ENCODE peak calls at places on chromosomes 16 and 17, in five cellular contexts. U is mammary epithelial cell, T is K562, F is aorta, V is PC-3. I is an unnamed sample. For H3K9me3, the result is how much of the 10 kb centered on the place peaks cover.

GRCh38 chr17:54992797-54993639 is 24.5 kb downstream of the STXBP4 start:
- DNase-seq in U (peak), F (no peak), T (peak), V (peak), I (peak)

GRCh38 chr17:41633498-41634197 is 9.3 kb upstream of the KRT17 start:
- DNase-seq in F (no peak), V (no peak), T (no peak), U (no peak), I (peak)

GRCh38 chr16:24635900-24636610 is 93.4 kb upstream of the TNRC6A start:
- DNase-seq in U (peak), V (peak), F (peak), T (no peak), I (peak)

GRCh38 chr17:7479389-7480192 is at the start of gene ZBTB4:
- DNase-seq in T (peak), V (peak), F (peak), U (no peak), I (peak)

GRCh38 chr16:86732621-86733297 is 154.4 kb downstream of the FOXL1 start:
- DNase-seq in V (no peak), T (no peak), F (no peak), U (no peak), I (peak)

GRCh38 chr17:39231587-39232551 is 6.1 kb upstream of the STAC2 start:
- DNase-seq in T (peak), V (peak), U (no peak), F (peak), I (peak)

GRCh38 chr17:29784661-29785060 is 145.4 kb downstream of the SSH2 start:
- DNase-seq in F (no peak), U (no peak), V (no peak), T (no peak), I (peak)

GRCh38 chr17:35891273-35891672 is 11.1 kb upstream of the CCL5 start:
- DNase-seq in F (no peak), U (no peak), T (no peak), V (no peak), I (no peak)

GRCh38 chr16:85113168-85113733 is 979 bp upstream of the CIBAR2 start:
- DNase-seq in F (no peak), V (no peak), T (no peak), U (no peak), I (no peak)

GRCh38 chr16:28181557-28181914 is 30.2 kb downstream of the XPO6 start:
- DNase-seq in V (peak), T (peak), U (peak), F (no peak), I (no peak)

GRCh38 chr17:16942141-16943031 is 29.5 kb downstream of the TNFRSF13B start:
- DNase-seq in T (no peak), V (peak), U (no peak), F (peak), I (no peak)

GRCh38 chr17:49351572-49352140 is 10.4 kb downstream of the ZNF652 start:
- DNase-seq in T (no peak), V (no peak), U (no peak), F (no peak), I (no peak)
- H3K27ac ChIP-seq in T (no peak), V (no peak), U (no peak), F (no peak), I (no peak)

DNA sequence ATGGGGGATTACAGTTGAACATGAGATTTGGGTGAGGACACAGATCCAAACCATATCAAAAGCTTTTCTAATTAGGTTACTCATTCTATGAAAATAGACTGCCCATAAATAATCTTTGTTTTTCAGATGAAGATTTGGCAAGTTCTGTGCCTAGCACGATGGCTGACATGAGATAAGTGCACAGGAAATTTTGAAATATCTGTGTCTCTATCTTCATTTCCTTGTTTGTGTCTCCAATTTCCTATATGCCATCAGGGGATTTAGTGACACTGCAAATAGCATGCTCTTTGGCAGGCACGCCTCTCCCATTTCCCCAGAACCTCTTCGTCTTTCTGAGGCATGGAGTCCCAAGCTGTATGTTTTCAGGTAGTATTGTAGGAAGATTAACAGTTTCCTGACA is 544.6 kb downstream of the CDH13 start:
- DNase-seq in F (no peak), V (no peak), U (no peak), T (no peak), I (no peak)
- H3K9me3 ChIP-seq in F (under half), V (under half), U (under half), T (under half), I (under half)

DNA sequence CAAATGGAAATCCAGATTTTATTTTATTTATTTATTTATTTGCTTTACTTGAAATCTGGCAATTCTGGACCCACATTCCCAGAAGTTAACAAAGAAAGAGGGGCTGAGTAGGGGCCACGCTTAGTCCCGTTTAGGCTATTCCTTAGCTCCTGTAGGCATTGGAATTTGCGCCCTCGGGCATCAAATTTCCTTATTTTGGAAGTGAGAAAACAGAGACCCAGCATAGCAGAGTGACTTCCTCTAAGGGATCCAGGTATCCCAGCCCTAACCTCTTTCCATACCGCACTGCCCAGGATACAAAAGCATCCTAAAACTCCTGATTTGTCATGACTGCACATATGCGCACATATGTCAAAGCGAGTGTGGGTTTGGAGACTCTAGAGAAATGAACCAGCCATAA is 19.0 kb upstream of the SMG1 start:
- DNase-seq in T (no peak), F (no peak), V (no peak), U (no peak), I (no peak)
- H3K4me3 ChIP-seq in T (no peak), F (no peak), V (no peak), U (no peak), I (no peak)

GRCh38 chr16:10970065-10970464 is 25.7 kb downstream of the CLEC16A start:
- DNase-seq in T (no peak), F (peak), U (no peak), V (no peak), I (no peak)
- H3K27ac ChIP-seq in T (no peak), F (no peak), U (no peak), V (no peak), I (no peak)

GRCh38 chr17:57154896-57155295 is 69.8 kb downstream of the AKAP1 start:
- DNase-seq in U (no peak), V (no peak), F (no peak), T (no peak), I (no peak)

GRCh38 chr17:57158795-57159194 is 73.7 kb downstream of the AKAP1 start:
- DNase-seq in F (no peak), V (no peak), T (no peak), U (no peak), I (no peak)

GRCh38 chr17:57158296-57158695 is 73.2 kb downstream of the AKAP1 start:
- DNase-seq in U (peak), T (no peak), V (no peak), F (no peak), I (no peak)

GRCh38 chr17:57151798-57152197 is 66.8 kb downstream of the AKAP1 start:
- DNase-seq in T (peak), U (no peak), V (no peak), F (no peak), I (no peak)

DNA sequence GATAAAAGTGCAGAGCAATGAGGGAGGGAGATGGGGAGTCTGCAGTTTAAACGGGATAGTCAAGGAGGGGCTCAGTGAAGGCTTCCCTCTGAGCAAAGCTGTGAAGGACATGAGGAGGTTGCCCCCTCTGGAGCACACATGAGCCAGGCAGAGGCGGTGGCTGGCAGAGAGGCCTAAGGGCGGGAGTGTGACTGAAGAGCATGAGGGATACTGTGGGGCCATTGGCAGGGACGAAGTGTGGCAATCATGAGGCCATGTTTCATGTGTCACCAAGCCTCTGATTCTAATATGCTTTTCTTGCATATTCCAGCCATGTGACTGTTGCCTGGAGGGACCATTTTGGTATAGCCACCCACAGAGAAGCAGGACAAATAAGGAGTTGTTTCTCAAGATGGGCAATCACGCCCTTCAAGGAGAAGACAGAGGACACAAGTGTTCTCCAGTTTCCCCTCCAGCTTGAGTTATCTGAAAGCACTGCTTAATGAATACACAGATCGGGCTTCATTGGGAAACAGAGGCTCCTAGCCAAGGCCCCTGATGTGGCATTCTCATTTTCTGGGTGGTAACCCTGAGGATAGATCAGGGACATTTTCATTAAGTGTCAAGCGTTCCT is 68.0 kb downstream of the AKAP1 start:
- DNase-seq in U (no peak), F (no peak), T (no peak), V (no peak), I (no peak)
- H3K9me3 ChIP-seq in U (under half), F (under half), T (under half), V (under half), I (under half)

GRCh38 chr16:88941933-88942909 is 34.8 kb downstream of the CBFA2T3 start:
- DNase-seq in V (no peak), T (no peak), F (peak), U (no peak), I (peak)
- H3K4me3 ChIP-seq in V (no peak), T (no peak), F (peak), U (no peak), I (peak)

GRCh38 chr17:78040561-78041400 is 82.3 kb downstream of the TNRC6C start:
- DNase-seq in U (peak), F (peak), V (peak), T (no peak), I (peak)

GRCh38 chr17:78037280-78037679 is 78.8 kb downstream of the TNRC6C start:
- DNase-seq in V (no peak), T (peak), F (no peak), U (no peak), I (no peak)

GRCh38 chr17:78039581-78039980 is 81.1 kb downstream of the TNRC6C start:
- DNase-seq in T (no peak), F (no peak), V (no peak), U (no peak), I (no peak)

GRCh38 chr17:78041401-78042179 is 83.1 kb downstream of the TNRC6C start:
- DNase-seq in F (no peak), T (no peak), V (peak), U (no peak), I (peak)

GRCh38 chr17:78038748-78039288 is 80.3 kb downstream of the TNRC6C start:
- DNase-seq in V (no peak), U (peak), T (no peak), F (no peak), I (no peak)
- H3K27ac ChIP-seq in V (no peak), U (no peak), T (no peak), F (no peak), I (no peak)

GRCh38 chr16:35730251-35730650 is 2270.8 kb downstream of the TP53TG3F start:
- DNase-seq in U (no peak), V (no peak), F (no peak), T (no peak), I (no peak)
- H3K9me3 ChIP-seq in U (under half), V (under half), F (under half), T (under half), I (under half)